ENCODE peak calls at places on chromosome 19, in seven cellular contexts. One of them, this sample, is unnamed. For H3K4me1 and H3K9me3, the result is how much of the 10 kb centered on the place peaks cover.

GRCh38 chr19:49741210-49741844 is 21.8 kb downstream of the TSKS start:
- DNase-seq in H9: no peak
- DNase-seq in heart left ventricle: no peak
- DNase-seq in Caco-2: no peak
- DNase-seq in aorta: no peak
- DNase-seq in H1: no peak
- DNase-seq in GM23248: no peak
- DNase-seq in this sample: no peak

GRCh38 chr19:52997975-52998374 is 15.7 kb upstream of the ERVV-1 start:
- DNase-seq in H9: no peak
- DNase-seq in heart left ventricle: no peak
- DNase-seq in Caco-2: no peak
- DNase-seq in aorta: no peak
- DNase-seq in H1: no peak
- DNase-seq in GM23248: no peak
- DNase-seq in this sample: no peak

GRCh38 chr19:8640402-8641004 is 10.1 kb downstream of the NFILZ start:
- DNase-seq in H9: no peak
- DNase-seq in heart left ventricle: peak
- DNase-seq in Caco-2: peak
- DNase-seq in aorta: no peak
- DNase-seq in H1: no peak
- DNase-seq in GM23248: peak
- DNase-seq in this sample: peak

GRCh38 chr19:53394522-53394973 is 401 bp upstream of the ZNF765 start:
- DNase-seq in H9: peak
- DNase-seq in heart left ventricle: peak
- DNase-seq in Caco-2: peak
- DNase-seq in aorta: peak
- DNase-seq in H1: no peak
- DNase-seq in GM23248: peak
- DNase-seq in this sample: peak

GRCh38 chr19:40305403-40305802 is 20.3 kb upstream of the AKT2 start:
- DNase-seq in H9: peak
- DNase-seq in heart left ventricle: peak
- DNase-seq in Caco-2: peak
- DNase-seq in aorta: peak
- DNase-seq in H1: no peak
- DNase-seq in GM23248: peak
- DNase-seq in this sample: peak

GRCh38 chr19:53047379-53047778 is 2.8 kb downstream of the ERVV-2 start:
- DNase-seq in H9: no peak
- DNase-seq in heart left ventricle: no peak
- DNase-seq in Caco-2: no peak
- DNase-seq in aorta: no peak
- DNase-seq in H1: no peak
- DNase-seq in GM23248: no peak
- DNase-seq in this sample: no peak

GRCh38 chr19:55080915-55081772 is 5.5 kb downstream of the EPS8L1 start:
- DNase-seq in H9: peak
- DNase-seq in heart left ventricle: peak
- DNase-seq in Caco-2: peak
- DNase-seq in aorta: peak
- DNase-seq in H1: peak
- DNase-seq in GM23248: peak
- DNase-seq in this sample: peak

GRCh38 chr19:49374665-49375434 is 11.2 kb downstream of the DKKL1 start:
- DNase-seq in H9: no peak
- DNase-seq in heart left ventricle: no peak
- DNase-seq in Caco-2: no peak
- DNase-seq in aorta: no peak
- DNase-seq in H1: no peak
- DNase-seq in GM23248: no peak
- DNase-seq in this sample: no peak

GRCh38 chr19:4380254-4380727 is 20.1 kb downstream of the SH3GL1 start:
- DNase-seq in H9: no peak
- DNase-seq in heart left ventricle: peak
- DNase-seq in Caco-2: no peak
- DNase-seq in aorta: no peak
- DNase-seq in H1: no peak
- DNase-seq in GM23248: peak
- DNase-seq in this sample: peak

GRCh38 chr19:17867087-17867486 is 4.7 kb upstream of the SLC5A5 start:
- DNase-seq in H9: peak
- DNase-seq in heart left ventricle: no peak
- DNase-seq in Caco-2: no peak
- DNase-seq in aorta: no peak
- DNase-seq in H1: no peak
- DNase-seq in GM23248: no peak
- DNase-seq in this sample: no peak

GRCh38 chr19:33293255-33294057 is 8.9 kb downstream of the CEBPA start:
- DNase-seq in H9: no peak
- DNase-seq in heart left ventricle: no peak
- DNase-seq in Caco-2: peak
- DNase-seq in aorta: peak
- DNase-seq in H1: no peak
- DNase-seq in GM23248: peak
- DNase-seq in this sample: no peak

GRCh38 chr19:44643605-44644390 is at the start of gene PVR:
- DNase-seq in H9: peak
- DNase-seq in heart left ventricle: peak
- DNase-seq in Caco-2: peak
- DNase-seq in aorta: peak
- DNase-seq in H1: peak
- DNase-seq in GM23248: peak
- DNase-seq in this sample: peak

DNA sequence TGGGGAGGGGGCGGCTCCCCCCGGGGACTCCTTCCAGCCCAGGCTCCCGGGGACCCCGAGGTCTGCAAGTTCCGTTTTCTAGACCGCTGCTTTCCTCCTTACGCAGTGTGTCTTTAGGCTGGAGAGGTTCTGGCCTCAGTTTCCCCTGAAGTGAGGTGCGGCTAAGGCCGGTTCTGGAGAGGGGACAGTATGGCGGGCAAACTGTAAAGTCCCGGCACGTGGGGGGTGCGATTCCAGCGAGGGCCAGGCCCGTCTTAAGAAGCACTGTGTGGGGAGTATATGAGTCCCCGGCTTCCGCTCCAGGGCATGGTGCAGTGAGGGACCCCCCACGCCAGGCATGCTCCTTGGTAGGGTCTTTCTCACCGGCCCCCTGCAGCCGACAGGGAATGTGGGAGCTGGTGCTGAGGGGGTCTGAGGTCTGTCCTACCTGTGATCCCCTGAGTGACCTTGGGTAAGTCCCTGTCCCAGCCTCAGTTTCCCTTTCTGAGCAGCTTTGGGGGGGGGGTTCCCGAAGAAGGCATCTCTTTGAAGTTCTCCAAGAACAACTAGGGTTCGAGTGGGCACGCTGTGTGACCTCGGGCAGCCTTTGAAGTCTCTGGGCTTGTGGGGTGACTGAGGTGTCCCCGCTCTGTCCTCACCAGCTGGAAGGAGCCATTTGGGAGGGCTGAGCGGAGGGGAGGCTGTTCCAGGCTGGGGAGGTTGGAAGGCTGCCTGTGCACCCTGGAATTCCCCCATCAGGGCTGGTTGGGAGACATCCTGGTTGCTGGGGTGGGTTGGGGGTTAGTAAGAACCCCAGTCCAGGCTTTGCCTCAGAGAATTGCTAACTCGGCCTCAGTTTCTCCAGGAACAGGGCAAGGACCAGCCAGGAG is 1.4 kb downstream of the NFIC start:
- DNase-seq in H9: peak
- DNase-seq in heart left ventricle: no peak
- DNase-seq in Caco-2: no peak
- DNase-seq in aorta: no peak
- DNase-seq in H1: no peak
- DNase-seq in GM23248: peak
- DNase-seq in this sample: peak
- H3K4me1 ChIP-seq in H9: under half
- H3K4me1 ChIP-seq in heart left ventricle: half or more
- H3K4me1 ChIP-seq in Caco-2: under half
- H3K4me1 ChIP-seq in aorta: under half
- H3K4me1 ChIP-seq in H1: under half
- H3K4me1 ChIP-seq in GM23248: under half
- H3K4me1 ChIP-seq in this sample: half or more

DNA sequence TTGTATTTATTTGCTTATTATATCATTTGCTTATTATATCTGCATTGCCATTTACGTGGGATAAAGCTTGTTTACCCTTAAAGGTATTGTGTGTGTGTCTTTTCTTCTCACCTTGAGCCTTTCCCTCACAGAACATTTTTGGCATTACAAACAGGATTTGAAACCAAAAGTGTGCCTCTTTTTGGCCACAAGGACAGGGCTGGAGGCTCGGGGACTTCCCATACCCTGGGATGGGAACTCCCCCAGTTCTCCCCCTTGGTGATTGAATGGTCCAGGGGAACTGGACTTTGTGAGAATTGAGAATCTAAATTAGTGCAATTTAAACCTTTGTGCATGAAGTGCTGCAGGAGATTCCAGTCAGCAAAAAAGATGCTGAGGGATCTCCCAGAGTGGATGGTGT is 2.4 kb upstream of the ZNF506 start:
- DNase-seq in H9: no peak
- DNase-seq in heart left ventricle: no peak
- DNase-seq in Caco-2: no peak
- DNase-seq in aorta: no peak
- DNase-seq in H1: no peak
- DNase-seq in GM23248: no peak
- DNase-seq in this sample: no peak
- H3K9me3 ChIP-seq in H9: under half
- H3K9me3 ChIP-seq in heart left ventricle: under half
- H3K9me3 ChIP-seq in Caco-2: under half
- H3K9me3 ChIP-seq in aorta: under half
- H3K9me3 ChIP-seq in H1: under half
- H3K9me3 ChIP-seq in GM23248: under half
- H3K9me3 ChIP-seq in this sample: under half

GRCh38 chr19:35429698-35430097 is 18.4 kb upstream of the FFAR2 start:
- DNase-seq in H9: no peak
- DNase-seq in heart left ventricle: no peak
- DNase-seq in Caco-2: no peak
- DNase-seq in aorta: peak
- DNase-seq in H1: no peak
- DNase-seq in GM23248: no peak
- DNase-seq in this sample: no peak

GRCh38 chr19:35433448-35433847 is 14.6 kb upstream of the FFAR2 start:
- DNase-seq in H9: no peak
- DNase-seq in heart left ventricle: no peak
- DNase-seq in Caco-2: no peak
- DNase-seq in aorta: peak
- DNase-seq in H1: no peak
- DNase-seq in GM23248: no peak
- DNase-seq in this sample: no peak

GRCh38 chr19:35427187-35427586 is 20.9 kb upstream of the FFAR2 start:
- DNase-seq in H9: no peak
- DNase-seq in heart left ventricle: no peak
- DNase-seq in Caco-2: peak
- DNase-seq in aorta: peak
- DNase-seq in H1: no peak
- DNase-seq in GM23248: no peak
- DNase-seq in this sample: no peak

GRCh38 chr19:35431147-35431807 is 16.8 kb upstream of the FFAR2 start:
- DNase-seq in H9: no peak
- DNase-seq in heart left ventricle: no peak
- DNase-seq in Caco-2: no peak
- DNase-seq in aorta: peak
- DNase-seq in H1: no peak
- DNase-seq in GM23248: no peak
- DNase-seq in this sample: no peak

GRCh38 chr19:35430382-35431146 is 17.5 kb upstream of the FFAR2 start:
- DNase-seq in H9: no peak
- DNase-seq in heart left ventricle: no peak
- DNase-seq in Caco-2: no peak
- DNase-seq in aorta: no peak
- DNase-seq in H1: no peak
- DNase-seq in GM23248: no peak
- DNase-seq in this sample: no peak
- H3K4me1 ChIP-seq in H9: under half
- H3K4me1 ChIP-seq in heart left ventricle: half or more
- H3K4me1 ChIP-seq in Caco-2: under half
- H3K4me1 ChIP-seq in aorta: under half
- H3K4me1 ChIP-seq in H1: under half
- H3K4me1 ChIP-seq in GM23248: under half
- H3K4me1 ChIP-seq in this sample: under half

GRCh38 chr19:1234041-1234669 is 3.6 kb downstream of the CBARP start:
- DNase-seq in H9: no peak
- DNase-seq in heart left ventricle: no peak
- DNase-seq in Caco-2: no peak
- DNase-seq in aorta: no peak
- DNase-seq in H1: no peak
- DNase-seq in GM23248: no peak
- DNase-seq in this sample: no peak
- H3K9me3 ChIP-seq in H9: under half
- H3K9me3 ChIP-seq in heart left ventricle: under half
- H3K9me3 ChIP-seq in Caco-2: under half
- H3K9me3 ChIP-seq in aorta: under half
- H3K9me3 ChIP-seq in H1: under half
- H3K9me3 ChIP-seq in GM23248: under half
- H3K9me3 ChIP-seq in this sample: under half

GRCh38 chr19:10617409-10618121 is 7.8 kb upstream of the SLC44A2 start:
- DNase-seq in H9: no peak
- DNase-seq in heart left ventricle: no peak
- DNase-seq in Caco-2: no peak
- DNase-seq in aorta: no peak
- DNase-seq in H1: no peak
- DNase-seq in GM23248: peak
- DNase-seq in this sample: no peak

GRCh38 chr19:10611907-10612306 is 13.4 kb upstream of the SLC44A2 start:
- DNase-seq in H9: no peak
- DNase-seq in heart left ventricle: no peak
- DNase-seq in Caco-2: no peak
- DNase-seq in aorta: no peak
- DNase-seq in H1: no peak
- DNase-seq in GM23248: no peak
- DNase-seq in this sample: no peak

GRCh38 chr19:10615429-10616023 is 9.8 kb upstream of the SLC44A2 start:
- DNase-seq in H9: no peak
- DNase-seq in heart left ventricle: no peak
- DNase-seq in Caco-2: no peak
- DNase-seq in aorta: no peak
- DNase-seq in H1: no peak
- DNase-seq in GM23248: no peak
- DNase-seq in this sample: no peak

GRCh38 chr19:10612515-10613119 is 12.7 kb upstream of the SLC44A2 start:
- DNase-seq in H9: no peak
- DNase-seq in heart left ventricle: peak
- DNase-seq in Caco-2: no peak
- DNase-seq in aorta: peak
- DNase-seq in H1: no peak
- DNase-seq in GM23248: peak
- DNase-seq in this sample: peak
- H3K4me1 ChIP-seq in H9: under half
- H3K4me1 ChIP-seq in heart left ventricle: under half
- H3K4me1 ChIP-seq in Caco-2: under half
- H3K4me1 ChIP-seq in aorta: under half
- H3K4me1 ChIP-seq in H1: under half
- H3K4me1 ChIP-seq in GM23248: under half
- H3K4me1 ChIP-seq in this sample: under half

GRCh38 chr19:20005741-20006140 is 33.6 kb downstream of the ZNF682 start:
- DNase-seq in H9: no peak
- DNase-seq in heart left ventricle: no peak
- DNase-seq in Caco-2: no peak
- DNase-seq in aorta: no peak
- DNase-seq in H1: no peak
- DNase-seq in GM23248: no peak
- DNase-seq in this sample: no peak
- H3K9me3 ChIP-seq in H9: under half
- H3K9me3 ChIP-seq in heart left ventricle: half or more
- H3K9me3 ChIP-seq in Caco-2: under half
- H3K9me3 ChIP-seq in aorta: under half
- H3K9me3 ChIP-seq in H1: half or more
- H3K9me3 ChIP-seq in GM23248: under half
- H3K9me3 ChIP-seq in this sample: under half